ENCODE peak calls at places on chromosomes 13 and 19, in four cellular contexts. C, N, J and P are unnamed samples.

GRCh38 chr19:48479686-48480085 is 10.5 kb downstream of the CYTH2 start:
- DNase-seq in C (no peak), N (no peak), J (no peak), P (no peak)

GRCh38 chr19:36652958-36653357 is 13.7 kb downstream of the ZNF461 start:
- DNase-seq in J (no peak), C (no peak), N (no peak), P (no peak)

GRCh38 chr19:3604227-3604986 is 2.3 kb downstream of the TBXA2R start:
- DNase-seq in C (no peak), J (no peak), N (no peak), P (no peak)

GRCh38 chr19:14479309-14479984 is 4.3 kb upstream of the PTGER1 start:
- DNase-seq in N (no peak), C (no peak), J (no peak), P (no peak)

GRCh38 chr13:80132741-80133601 is 208.0 kb downstream of the SPRY2 start:
- DNase-seq in C (peak), J (peak), N (peak), P (no peak)

GRCh38 chr13:97125810-97126738 is 96.1 kb upstream of the MBNL2 start:
- DNase-seq in J (no peak), C (peak), N (peak), P (no peak)

GRCh38 chr13:24671367-24672117 is 8.7 kb upstream of the ATP12A start:
- DNase-seq in C (peak), N (peak), J (peak), P (no peak)

GRCh38 chr13:31214379-31214778 is 14.6 kb downstream of the B3GLCT start:
- DNase-seq in C (no peak), N (no peak), J (no peak), P (no peak)

GRCh38 chr13:19587635-19588300 is 26.4 kb upstream of the TPTE2 start:
- DNase-seq in C (peak), J (no peak), N (peak), P (no peak)

GRCh38 chr13:112181336-112182051 is 114.5 kb downstream of the SOX1 start:
- DNase-seq in N (no peak), J (no peak), C (no peak), P (no peak)

GRCh38 chr13:35714096-35714495 is 237.6 kb upstream of the MAB21L1 start:
- DNase-seq in J (no peak), C (no peak), N (no peak), P (no peak)

GRCh38 chr13:79692846-79693245 is 211.9 kb downstream of the NDFIP2 start:
- DNase-seq in J (no peak), C (no peak), N (no peak), P (no peak)